ENCODE peak calls at places on chromosomes 7 and 10, in five cellular contexts. T is transverse colon, S is upper lobe of left lung, M is stomach, L is K562. N is an unnamed sample.

GRCh38 chr7:52682993-52683392 is 352.4 kb upstream of the POM121L12 start:
- DNase-seq in T (no peak), S (no peak), M (no peak), L (no peak), N (no peak)

GRCh38 chr7:36784991-36785940 is 61.0 kb upstream of the AOAH start:
- DNase-seq in T (peak; percentile 65), S (peak; percentile 65), M (peak; percentile 44), L (no peak), N (peak; percentile 76)

GRCh38 chr7:149692557-149692982 is 80.8 kb downstream of the ZNF467 start:
- DNase-seq in T (no peak), S (no peak), M (no peak), L (no peak), N (no peak)

GRCh38 chr7:129775695-129776396 is 164.3 kb downstream of the NRF1 start:
- DNase-seq in T (no peak), S (no peak), M (no peak), L (no peak), N (no peak)

GRCh38 chr7:34156336-34156735 is 251.0 kb downstream of the BMPER start:
- DNase-seq in T (no peak), S (no peak), M (no peak), L (no peak), N (no peak)

GRCh38 chr7:79176859-79177477 is 276.5 kb downstream of the MAGI2 start:
- DNase-seq in T (no peak), S (no peak), M (no peak), L (peak; percentile 6), N (no peak)

GRCh38 chr7:130732980-130733865 is 784 bp downstream of the KLF14 start:
- DNase-seq in T (peak; percentile 41), S (no peak), M (peak; percentile 33), L (peak; percentile 70), N (no peak)

GRCh38 chr10:11197266-11197712 is 179.6 kb downstream of the CELF2 start:
- DNase-seq in T (peak; percentile 53), S (peak; percentile 79), M (no peak), L (peak; percentile 31), N (no peak)

GRCh38 chr10:52216852-52217251 is 97.2 kb upstream of the DKK1 start:
- DNase-seq in T (peak; percentile 11), S (no peak), M (no peak), L (no peak), N (no peak)

GRCh38 chr7:130845581-130846085 is 111.6 kb upstream of the KLF14 start:
- DNase-seq in T (no peak), S (no peak), M (no peak), L (no peak), N (no peak)

GRCh38 chr7:130995252-130996081 is 261.5 kb upstream of the KLF14 start:
- DNase-seq in T (no peak), S (no peak), M (peak; percentile 65), L (no peak), N (no peak)

GRCh38 chr7:44638611-44639557 is 32.5 kb downstream of the OGDH start:
- DNase-seq in T (peak; percentile 88), S (peak; percentile 91), M (peak; percentile 77), L (peak; percentile 85), N (peak; percentile 79)

GRCh38 chr10:19200211-19200610 is 151.6 kb downstream of the MALRD1 start:
- DNase-seq in T (no peak), S (no peak), M (no peak), L (no peak), N (no peak)

GRCh38 chr7:154339169-154339568 is 287.0 kb downstream of the DPP6 start:
- DNase-seq in T (no peak), S (no peak), M (no peak), L (no peak), N (no peak)

GRCh38 chr7:30226593-30227268 is 57.7 kb upstream of the ZNRF2 start:
- DNase-seq in T (peak; percentile 70), S (peak; percentile 71), M (peak; percentile 75), L (peak; percentile 48), N (no peak)

GRCh38 chr7:99762680-99763327 is 21.2 kb downstream of the CYP3A4 start:
- DNase-seq in T (no peak), S (no peak), M (peak; percentile 36), L (peak; percentile 88), N (no peak)

GRCh38 chr10:68925489-68925888 is 24.4 kb downstream of the DDX50 start:
- DNase-seq in T (no peak), S (no peak), M (no peak), L (no peak), N (no peak)

GRCh38 chr7:155369-156000 is 36.9 kb upstream of the FAM20C start:
- DNase-seq in T (no peak), S (no peak), M (no peak), L (no peak), N (no peak)

GRCh38 chr10:35270100-35270499 is 66.2 kb upstream of the CCNY start:
- DNase-seq in T (no peak), S (no peak), M (no peak), L (peak; percentile 17), N (no peak)

GRCh38 chr7:1564603-1565022 is 5.2 kb downstream of the PSMG3 start:
- DNase-seq in T (no peak), S (no peak), M (no peak), L (no peak), N (no peak)

GRCh38 chr7:74480861-74481417 is 27.2 kb downstream of the GTF2IRD1 start:
- DNase-seq in T (peak; percentile 64), S (peak; percentile 83), M (peak; percentile 53), L (no peak), N (peak; percentile 84)

GRCh38 chr7:54814401-54814800 is 55.4 kb upstream of the SEC61G start:
- DNase-seq in T (no peak), S (no peak), M (no peak), L (no peak), N (no peak)

GRCh38 chr10:21516270-21517131 is 9.0 kb downstream of the SKIDA1 start:
- DNase-seq in T (peak; percentile 53), S (peak; percentile 60), M (peak; percentile 71), L (peak; percentile 73), N (peak; percentile 83)

GRCh38 chr10:78215645-78216044 is 182.0 kb downstream of the RPS24 start:
- DNase-seq in T (peak; percentile 65), S (no peak), M (no peak), L (no peak), N (peak; percentile 98)

GRCh38 chr7:5429857-5430611 is 6.4 kb upstream of the TNRC18 start:
- DNase-seq in T (peak; percentile 69), S (peak; percentile 48), M (peak; percentile 53), L (peak; percentile 55), N (peak; percentile 84)

GRCh38 chr7:132666076-132666775 is 90.0 kb upstream of the PLXNA4 start:
- DNase-seq in T (no peak), S (no peak), M (no peak), L (no peak), N (no peak)

GRCh38 chr7:2217716-2218443 is 14.9 kb downstream of the MAD1L1 start:
- DNase-seq in T (no peak), S (no peak), M (no peak), L (no peak), N (no peak)

GRCh38 chr10:92834981-92835380 is 13.3 kb upstream of the EXOC6 start:
- DNase-seq in T (no peak), S (no peak), M (no peak), L (no peak), N (no peak)

GRCh38 chr10:78829570-78829969 is 239.2 kb upstream of the ZMIZ1 start:
- DNase-seq in T (no peak), S (no peak), M (no peak), L (no peak), N (no peak)

GRCh38 chr10:91941426-91941825 is 17.9 kb downstream of the BTAF1 start:
- DNase-seq in T (no peak), S (no peak), M (no peak), L (no peak), N (no peak)

GRCh38 chr7:76294344-76295024 is 8.0 kb upstream of the HSPB1 start:
- DNase-seq in T (peak; percentile 96), S (peak; percentile 95), M (peak; percentile 96), L (peak; percentile 86), N (peak; percentile 99)

DNA sequence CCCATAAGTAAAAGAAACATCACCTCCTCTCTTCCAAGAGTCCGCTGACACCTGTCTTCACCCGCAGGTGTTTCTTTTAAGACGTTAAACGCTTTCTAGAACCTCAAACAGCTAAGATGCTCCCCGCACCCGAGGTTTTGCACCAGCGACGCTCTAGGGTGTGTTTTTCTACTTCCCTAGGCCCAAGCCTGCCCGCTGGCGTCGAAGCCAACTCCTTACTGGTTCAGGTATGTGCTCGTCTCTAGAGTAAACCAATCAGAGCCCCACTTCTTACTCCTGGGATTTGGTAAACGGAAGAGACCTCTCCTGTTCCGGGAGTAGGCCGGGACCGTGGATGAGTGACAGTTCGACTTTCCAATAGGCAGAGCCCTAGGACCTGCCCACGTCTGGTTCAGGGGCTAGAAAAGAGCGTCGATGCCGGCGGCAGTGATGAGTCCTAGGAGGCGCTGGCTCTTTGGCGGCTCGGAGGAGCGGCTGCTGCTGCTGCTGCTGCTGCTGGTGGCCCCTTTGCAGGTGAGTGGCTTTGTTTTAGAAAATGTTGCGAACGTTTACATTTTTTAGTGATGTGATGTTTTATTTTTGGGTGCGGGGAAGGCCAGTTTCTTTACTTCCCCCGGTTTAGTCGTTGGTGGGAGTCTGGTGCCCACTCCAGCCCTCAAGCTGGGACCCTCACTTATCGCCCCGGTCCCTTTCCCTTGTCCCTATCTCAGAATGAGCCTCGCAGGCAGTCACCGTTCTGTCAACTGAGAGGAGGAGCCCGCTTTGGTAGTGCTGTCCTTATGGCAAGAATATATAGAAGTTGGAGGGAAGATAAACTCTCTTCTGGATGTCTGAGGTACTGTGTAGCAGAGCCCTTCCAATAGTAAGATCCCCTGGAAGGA is at the start of gene BPGM:
- DNase-seq in T (peak; percentile 98), S (peak; percentile 98), M (peak; percentile 98), L (peak; percentile 100), N (peak; percentile 99)
- TF ChIP-seq EP300 in T (no peak), S (no peak), M (no peak), L (no peak), N (no peak)

GRCh38 chr7:128136215-128136597 is 104.9 kb upstream of the LEP start:
- DNase-seq in T (no peak), S (no peak), M (no peak), L (no peak), N (no peak)
- TF ChIP-seq CTCF in T (no peak), S (no peak), M (no peak), L (no peak), N (no peak)

DNA sequence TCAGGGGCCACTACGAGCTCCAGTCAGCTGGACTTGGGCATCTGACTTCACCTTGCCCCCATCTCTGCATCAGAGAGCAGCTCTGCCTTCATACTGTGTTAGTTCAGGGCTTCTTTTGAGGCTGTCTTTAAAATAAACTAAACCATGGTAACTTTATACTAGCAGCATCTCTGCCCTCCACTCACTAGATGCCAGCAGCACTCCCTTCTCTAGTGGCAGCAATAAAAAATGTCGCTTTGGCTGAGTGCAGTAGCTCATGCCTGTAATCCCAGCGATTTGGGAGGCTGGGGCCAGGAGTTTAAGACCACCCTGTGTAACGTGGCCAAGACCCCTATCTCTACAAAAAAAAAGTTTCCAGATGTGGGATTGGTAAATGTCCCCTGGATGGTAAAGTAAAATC is 584.4 kb downstream of the INHBA start:
- DNase-seq in T (no peak), S (no peak), M (no peak), L (no peak), N (no peak)
- TF ChIP-seq EP300 in T (no peak), S (no peak), M (no peak), L (no peak), N (no peak)

DNA sequence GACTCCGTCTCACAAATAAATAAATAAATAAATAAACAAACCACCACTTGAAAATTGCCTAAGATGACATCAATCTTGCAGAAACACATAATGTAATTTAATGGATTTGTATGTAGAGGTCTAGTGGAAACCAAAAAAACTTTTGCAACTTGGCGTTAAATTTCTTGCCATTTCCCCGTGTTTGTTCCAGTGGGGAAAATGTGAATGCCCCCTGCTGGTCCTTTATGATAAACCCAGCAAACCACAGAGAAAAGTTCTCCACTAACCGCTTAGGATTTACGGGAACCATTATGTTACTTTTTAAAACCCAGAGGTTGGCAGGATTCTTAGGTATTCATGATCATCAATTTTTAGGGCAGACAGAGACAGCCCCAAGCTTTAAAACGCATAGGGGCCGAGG is 32.5 kb downstream of the LAMB4 start:
- DNase-seq in T (no peak), S (no peak), M (no peak), L (peak; percentile 71), N (no peak)
- TF ChIP-seq CTCF in T (peak; percentile 57), S (no peak), M (no peak), L (peak; percentile 73), N (peak; percentile 25)

N was measured in sigmoid colon.